ENCODE peak calls at places on chromosomes 13 and 19, in five cellular contexts. One of them, this sample, is unnamed.

GRCh38 chr19:6446452-6446851 is 12.9 kb upstream of the SLC25A41 start:
- DNase-seq in adrenal gland: no peak
- DNase-seq in mammary epithelial cell: no peak
- DNase-seq in NCI-H460: no peak
- DNase-seq in activated CD4-positive, alpha-beta T cell treated with anti-CD3 and anti-CD28 coated beads for 36 hours: no peak
- DNase-seq in this sample: no peak

GRCh38 chr19:14487370-14488125 is 8.4 kb downstream of the GIPC1 start:
- DNase-seq in adrenal gland: no peak
- DNase-seq in mammary epithelial cell: no peak
- DNase-seq in NCI-H460: no peak
- DNase-seq in activated CD4-positive, alpha-beta T cell treated with anti-CD3 and anti-CD28 coated beads for 36 hours: no peak
- DNase-seq in this sample: no peak

GRCh38 chr13:45341799-45342584 is 1.0 kb upstream of the TPT1 start:
- DNase-seq in adrenal gland: peak
- DNase-seq in mammary epithelial cell: peak
- DNase-seq in NCI-H460: no peak
- DNase-seq in activated CD4-positive, alpha-beta T cell treated with anti-CD3 and anti-CD28 coated beads for 36 hours: no peak
- DNase-seq in this sample: no peak

GRCh38 chr19:2787115-2787514 is 1.8 kb downstream of the THOP1 start:
- DNase-seq in adrenal gland: no peak
- DNase-seq in mammary epithelial cell: no peak
- DNase-seq in NCI-H460: no peak
- DNase-seq in activated CD4-positive, alpha-beta T cell treated with anti-CD3 and anti-CD28 coated beads for 36 hours: no peak
- DNase-seq in this sample: no peak

GRCh38 chr13:98350746-98351330 is 173.8 kb upstream of the RNF113B start:
- DNase-seq in adrenal gland: no peak
- DNase-seq in mammary epithelial cell: no peak
- DNase-seq in NCI-H460: no peak
- DNase-seq in activated CD4-positive, alpha-beta T cell treated with anti-CD3 and anti-CD28 coated beads for 36 hours: no peak
- DNase-seq in this sample: no peak

GRCh38 chr13:34627499-34627898 is 314.6 kb upstream of the NBEA start:
- DNase-seq in adrenal gland: no peak
- DNase-seq in mammary epithelial cell: no peak
- DNase-seq in NCI-H460: no peak
- DNase-seq in activated CD4-positive, alpha-beta T cell treated with anti-CD3 and anti-CD28 coated beads for 36 hours: no peak
- DNase-seq in this sample: no peak

GRCh38 chr19:2536461-2536860 is 60.5 kb downstream of the GADD45B start:
- DNase-seq in adrenal gland: no peak
- DNase-seq in mammary epithelial cell: no peak
- DNase-seq in NCI-H460: no peak
- DNase-seq in activated CD4-positive, alpha-beta T cell treated with anti-CD3 and anti-CD28 coated beads for 36 hours: no peak
- DNase-seq in this sample: no peak

GRCh38 chr19:50975766-50976165 is 6.4 kb upstream of the KLK6 start:
- DNase-seq in adrenal gland: no peak
- DNase-seq in mammary epithelial cell: peak
- DNase-seq in NCI-H460: no peak
- DNase-seq in activated CD4-positive, alpha-beta T cell treated with anti-CD3 and anti-CD28 coated beads for 36 hours: no peak
- DNase-seq in this sample: no peak

GRCh38 chr13:40660270-40660669 is 6.2 kb downstream of the FOXO1 start:
- DNase-seq in adrenal gland: no peak
- DNase-seq in mammary epithelial cell: no peak
- DNase-seq in NCI-H460: no peak
- DNase-seq in activated CD4-positive, alpha-beta T cell treated with anti-CD3 and anti-CD28 coated beads for 36 hours: no peak
- DNase-seq in this sample: no peak

GRCh38 chr19:24033962-24034342 is 53.0 kb upstream of the ZNF254 start:
- DNase-seq in adrenal gland: peak
- DNase-seq in mammary epithelial cell: peak
- DNase-seq in NCI-H460: peak
- DNase-seq in activated CD4-positive, alpha-beta T cell treated with anti-CD3 and anti-CD28 coated beads for 36 hours: peak
- DNase-seq in this sample: peak

GRCh38 chr13:90564566-90564965 is 782.9 kb upstream of the MIR17HG start:
- DNase-seq in adrenal gland: no peak
- DNase-seq in mammary epithelial cell: no peak
- DNase-seq in NCI-H460: no peak
- DNase-seq in activated CD4-positive, alpha-beta T cell treated with anti-CD3 and anti-CD28 coated beads for 36 hours: no peak
- DNase-seq in this sample: no peak

GRCh38 chr19:2804156-2805004 is 15.3 kb upstream of the ZNF554 start:
- DNase-seq in adrenal gland: no peak
- DNase-seq in mammary epithelial cell: no peak
- DNase-seq in NCI-H460: no peak
- DNase-seq in activated CD4-positive, alpha-beta T cell treated with anti-CD3 and anti-CD28 coated beads for 36 hours: no peak
- DNase-seq in this sample: no peak

GRCh38 chr13:46082324-46082723 is 22.5 kb downstream of the CPB2 start:
- DNase-seq in adrenal gland: no peak
- DNase-seq in mammary epithelial cell: no peak
- DNase-seq in NCI-H460: no peak
- DNase-seq in activated CD4-positive, alpha-beta T cell treated with anti-CD3 and anti-CD28 coated beads for 36 hours: no peak
- DNase-seq in this sample: no peak

GRCh38 chr19:41552558-41552957 is 23.4 kb upstream of the CEACAM21 start:
- DNase-seq in adrenal gland: no peak
- DNase-seq in mammary epithelial cell: no peak
- DNase-seq in NCI-H460: no peak
- DNase-seq in activated CD4-positive, alpha-beta T cell treated with anti-CD3 and anti-CD28 coated beads for 36 hours: peak
- DNase-seq in this sample: no peak

GRCh38 chr13:109699628-109700071 is 86.7 kb downstream of the IRS2 start:
- DNase-seq in adrenal gland: no peak
- DNase-seq in mammary epithelial cell: no peak
- DNase-seq in NCI-H460: no peak
- DNase-seq in activated CD4-positive, alpha-beta T cell treated with anti-CD3 and anti-CD28 coated beads for 36 hours: no peak
- DNase-seq in this sample: no peak

This sample was measured in stimulated activated naive CD8-positive, alpha-beta T cell treated with anti-CD3 and anti-CD28 coated beads, Interleukin-15, Interleukin-2, amounts not matched to agents 100 U/mL and 50 U/mL, for 24 hours.